ENCODE peak calls at places on chromosomes 1 and 21, in eight cellular contexts. K, O, U, D, M, W, F and T are unnamed samples.

GRCh38 chr1:220528049-220528678 is at the start of gene MARK1:
- DNase-seq in O (peak), F (peak), K (no peak), W (no peak), D (peak), U (peak), M (peak), T (peak)

GRCh38 chr1:65949230-65949626 is 156.5 kb downstream of the PDE4B start:
- DNase-seq in K (no peak), M (peak), O (no peak), U (peak), F (no peak), D (no peak), W (no peak), T (no peak)

GRCh38 chr1:107617456-107617855 is 347.5 kb downstream of the VAV3 start:
- DNase-seq in M (no peak), D (no peak), W (no peak), U (no peak), K (no peak), O (no peak), F (no peak), T (no peak)

GRCh38 chr1:96187027-96187426 is 534.6 kb upstream of the PTBP2 start:
- DNase-seq in F (no peak), W (no peak), O (no peak), D (no peak), K (no peak), U (no peak), M (no peak), T (no peak)

GRCh38 chr21:44365967-44366585 is 12.7 kb downstream of the TRPM2 start:
- DNase-seq in D (no peak), O (no peak), W (no peak), F (no peak), U (no peak), M (no peak), K (no peak), T (no peak)

GRCh38 chr1:192506741-192507155 is 68.8 kb upstream of the RGS1 start:
- DNase-seq in U (peak), M (no peak), K (no peak), O (no peak), D (peak), F (peak), W (no peak), T (no peak)

GRCh38 chr1:1541956-1542765 is 1.7 kb upstream of the TMEM240 start:
- DNase-seq in M (no peak), W (no peak), U (no peak), D (no peak), O (no peak), F (no peak), K (no peak), T (no peak)

GRCh38 chr1:156537027-156537426 is 35.3 kb downstream of the IQGAP3 start:
- DNase-seq in D (no peak), F (no peak), W (no peak), K (no peak), M (no peak), U (no peak), O (no peak), T (no peak)

GRCh38 chr1:215137985-215138384 is 55.4 kb downstream of the KCNK2 start:
- DNase-seq in M (no peak), F (no peak), U (no peak), W (no peak), O (no peak), K (no peak), D (no peak), T (no peak)